ENCODE peak calls at places on chromosomes 6 and 20, in seven cellular contexts. I is stimulated activated CD4-positive, alpha-beta T cell treated with anti-CD3 and anti-CD28 coated beads, Interleukin-2, amount 100 ng/mL, for 24 hours; U is NCI-H774; P is activated naive CD4-positive, alpha-beta T cell treated with Interleukin-2 at 50 U/mL for 16 hours; F is T-helper 9 cell; T is ACHN; G is activated effector memory CD4-positive, alpha-beta T cell treated with Interleukin-2 at 50 U/mL for 16 hours. E is an unnamed sample.

GRCh38 chr6:11532097-11532496 is 5.5 kb upstream of the TMEM170B start:
- DNase-seq in I (no peak), U (no peak), P (no peak), F (no peak), T (no peak), G (no peak), E (no peak)

GRCh38 chr20:44204156-44204831 is 6.3 kb downstream of the OSER1 start:
- DNase-seq in I (no peak), U (no peak), P (no peak), F (no peak), T (peak), G (no peak), E (no peak)

GRCh38 chr6:155224031-155224451 is 39.8 kb upstream of the CLDN20 start:
- DNase-seq in I (peak), U (no peak), P (peak), F (no peak), T (peak), G (peak), E (peak)

GRCh38 chr6:144190593-144190992 is 40.3 kb downstream of the STX11 start:
- DNase-seq in I (no peak), U (no peak), P (no peak), F (no peak), T (peak), G (no peak), E (no peak)

GRCh38 chr20:51738877-51739447 is 29.2 kb downstream of the ATP9A start:
- DNase-seq in I (no peak), U (no peak), P (no peak), F (no peak), T (no peak), G (no peak), E (no peak)

GRCh38 chr6:38943964-38944363 is 104.6 kb upstream of the GLP1R start:
- DNase-seq in I (no peak), U (peak), P (no peak), F (no peak), T (peak), G (no peak), E (no peak)

GRCh38 chr20:50009521-50010454 is 27.0 kb downstream of the SNAI1 start:
- DNase-seq in I (no peak), U (no peak), P (no peak), F (no peak), T (no peak), G (no peak), E (no peak)

GRCh38 chr6:40957616-40958492 is 81.2 kb downstream of the UNC5CL start:
- DNase-seq in I (no peak), U (no peak), P (no peak), F (no peak), T (peak), G (no peak), E (no peak)

GRCh38 chr6:148118303-148118702 is 224.3 kb upstream of the SASH1 start:
- DNase-seq in I (no peak), U (no peak), P (no peak), F (no peak), T (no peak), G (no peak), E (no peak)

GRCh38 chr20:37914367-37914671 is 11.4 kb downstream of the VSTM2L start:
- DNase-seq in I (no peak), U (no peak), P (no peak), F (no peak), T (no peak), G (no peak), E (no peak)

GRCh38 chr20:40073535-40074111 is 615.4 kb downstream of the MAFB start:
- DNase-seq in I (no peak), U (no peak), P (no peak), F (no peak), T (no peak), G (no peak), E (no peak)

GRCh38 chr6:139108378-139108777 is 26.5 kb upstream of the HECA start:
- DNase-seq in I (no peak), U (no peak), P (no peak), F (no peak), T (no peak), G (no peak), E (no peak)

GRCh38 chr20:52923123-52923543 is 49.0 kb upstream of the TSHZ2 start:
- DNase-seq in I (no peak), U (no peak), P (no peak), F (no peak), T (peak), G (no peak), E (no peak)

GRCh38 chr20:32343438-32343837 is 14.7 kb upstream of the ASXL1 start:
- DNase-seq in I (no peak), U (no peak), P (no peak), F (no peak), T (no peak), G (no peak), E (no peak)

GRCh38 chr20:50788868-50789125 is 6.1 kb upstream of the BCAS4 start:
- DNase-seq in I (no peak), U (no peak), P (no peak), F (no peak), T (no peak), G (no peak), E (no peak)

GRCh38 chr6:128635219-128635618 is 114.8 kb upstream of the PTPRK start:
- DNase-seq in I (no peak), U (no peak), P (no peak), F (no peak), T (no peak), G (no peak), E (no peak)

GRCh38 chr6:119294984-119295383 is 54.6 kb downstream of the MAN1A1 start:
- DNase-seq in I (no peak), U (no peak), P (no peak), F (no peak), T (no peak), G (no peak), E (no peak)

GRCh38 chr6:93139408-93140081 is 279.8 kb downstream of the EPHA7 start:
- DNase-seq in I (no peak), U (no peak), P (no peak), F (no peak), T (no peak), G (no peak), E (no peak)

GRCh38 chr6:155188707-155189496 is 74.9 kb upstream of the CLDN20 start:
- DNase-seq in I (no peak), U (no peak), P (peak), F (no peak), T (no peak), G (no peak), E (no peak)

GRCh38 chr20:10711903-10712373 is 38.1 kb upstream of the JAG1 start:
- DNase-seq in I (no peak), U (no peak), P (no peak), F (no peak), T (no peak), G (no peak), E (no peak)

GRCh38 chr6:169800116-169800667 is 48.8 kb downstream of the ERMARD start:
- DNase-seq in I (no peak), U (no peak), P (no peak), F (no peak), T (no peak), G (no peak), E (no peak)

GRCh38 chr6:116562614-116563013 is 8.7 kb upstream of the RWDD1 start:
- DNase-seq in I (no peak), U (no peak), P (no peak), F (no peak), T (no peak), G (no peak), E (no peak)

GRCh38 chr20:24584538-24585356 is 115.3 kb downstream of the SYNDIG1 start:
- DNase-seq in I (no peak), U (no peak), P (no peak), F (no peak), T (no peak), G (no peak), E (no peak)

GRCh38 chr20:50280851-50281655 is 90.4 kb downstream of the CEBPB start:
- DNase-seq in I (no peak), U (no peak), P (no peak), F (no peak), T (no peak), G (no peak), E (no peak)

GRCh38 chr6:142377112-142377848 is 75.5 kb downstream of the ADGRG6 start:
- DNase-seq in I (no peak), U (no peak), P (no peak), F (no peak), T (peak), G (no peak), E (no peak)

GRCh38 chr6:44826277-44826676 is 438.8 kb downstream of the CDC5L start:
- DNase-seq in I (no peak), U (no peak), P (no peak), F (no peak), T (no peak), G (no peak), E (no peak)

E was measured in stimulated activated naive CD8-positive, alpha-beta T cell treated with anti-CD3 and anti-CD28 coated beads, Interleukin-15, Interleukin-2, amounts not matched to agents 100 U/mL and 50 U/mL, for 24 hours.